ENCODE peak calls at places on chromosomes 13 and 19, in five cellular contexts. B is fibroblast of lung, W is PC-3, L is H9, H is IMR-90. C is an unnamed sample.

GRCh38 chr19:19554074-19555023 is 16.3 kb downstream of the CILP2 start:
- DNase-seq in B (peak; percentile 35), W (peak; percentile 55), L (peak; percentile 82), H (peak; percentile 21), C (peak; percentile 53)

GRCh38 chr13:111912453-111912866 is 154.5 kb upstream of the SOX1 start:
- DNase-seq in B (no peak), W (no peak), L (peak; percentile 13), H (no peak), C (no peak)

GRCh38 chr19:43697295-43697694 is 18.6 kb upstream of the IRGC start:
- DNase-seq in B (no peak), W (no peak), L (no peak), H (no peak), C (no peak)

GRCh38 chr13:26052136-26052736 is 420 bp upstream of the SHISA2 start:
- DNase-seq in B (no peak), W (no peak), L (no peak), H (no peak), C (no peak)

GRCh38 chr13:99028890-99029289 is 51.0 kb upstream of the DOCK9 start:
- DNase-seq in B (no peak), W (no peak), L (peak; percentile 74), H (no peak), C (no peak)

GRCh38 chr13:46160474-46161066 is 21.4 kb downstream of the LCP1 start:
- DNase-seq in B (peak; percentile 72), W (peak; percentile 57), L (no peak), H (peak; percentile 54), C (peak; percentile 70)

GRCh38 chr13:111177081-111177711 is 62.1 kb downstream of the ARHGEF7 start:
- DNase-seq in B (peak; percentile 48), W (no peak), L (no peak), H (peak; percentile 68), C (no peak)

GRCh38 chr19:45179063-45179847 is 671 bp downstream of the BLOC1S3 start:
- DNase-seq in B (no peak), W (peak; percentile 30), L (no peak), H (peak; percentile 17), C (peak; percentile 81)

GRCh38 chr13:36163303-36163702 is 32.1 kb upstream of the DCLK1 start:
- DNase-seq in B (no peak), W (no peak), L (no peak), H (no peak), C (no peak)

GRCh38 chr19:5844456-5845433 is 5.2 kb upstream of the FUT6 start:
- DNase-seq in B (no peak), W (no peak), L (no peak), H (no peak), C (no peak)

GRCh38 chr13:114134111-114134943 is 1.9 kb upstream of the RASA3 start:
- DNase-seq in B (no peak), W (no peak), L (no peak), H (no peak), C (no peak)

GRCh38 chr19:44777715-44778347 is at the start of gene CBLC:
- DNase-seq in B (no peak), W (peak; percentile 88), L (peak; percentile 97), H (no peak), C (peak; percentile 93)

GRCh38 chr13:110195547-110196485 is 111.1 kb downstream of the COL4A1 start:
- DNase-seq in B (peak; percentile 3), W (no peak), L (no peak), H (peak; percentile 40), C (no peak)

GRCh38 chr13:20609145-20609544 is 42.2 kb downstream of the IFT88 start:
- DNase-seq in B (peak; percentile 87), W (peak; percentile 70), L (no peak), H (peak; percentile 94), C (no peak)

GRCh38 chr19:5696196-5697021 is 6.3 kb downstream of the RPL36 start:
- DNase-seq in B (no peak), W (no peak), L (peak; percentile 27), H (no peak), C (no peak)

GRCh38 chr19:18253716-18254115 is 20.5 kb downstream of the IQCN start:
- DNase-seq in B (no peak), W (peak; percentile 64), L (no peak), H (no peak), C (no peak)

GRCh38 chr13:102968572-102969228 is 97.5 kb downstream of the SLC10A2 start:
- DNase-seq in B (no peak), W (no peak), L (no peak), H (no peak), C (peak; percentile 62)

GRCh38 chr13:106621833-106622232 is 53.9 kb upstream of the ARGLU1 start:
- DNase-seq in B (no peak), W (no peak), L (no peak), H (no peak), C (no peak)

GRCh38 chr13:76992548-76993001 is 694 bp downstream of the CLN5 start:
- DNase-seq in B (peak; percentile 32), W (peak; percentile 14), L (no peak), H (peak; percentile 23), C (peak; percentile 62)

GRCh38 chr13:111114362-111115050 is 604 bp upstream of the ARHGEF7 start:
- DNase-seq in B (peak; percentile 36), W (no peak), L (peak; percentile 50), H (peak; percentile 43), C (peak; percentile 64)

DNA sequence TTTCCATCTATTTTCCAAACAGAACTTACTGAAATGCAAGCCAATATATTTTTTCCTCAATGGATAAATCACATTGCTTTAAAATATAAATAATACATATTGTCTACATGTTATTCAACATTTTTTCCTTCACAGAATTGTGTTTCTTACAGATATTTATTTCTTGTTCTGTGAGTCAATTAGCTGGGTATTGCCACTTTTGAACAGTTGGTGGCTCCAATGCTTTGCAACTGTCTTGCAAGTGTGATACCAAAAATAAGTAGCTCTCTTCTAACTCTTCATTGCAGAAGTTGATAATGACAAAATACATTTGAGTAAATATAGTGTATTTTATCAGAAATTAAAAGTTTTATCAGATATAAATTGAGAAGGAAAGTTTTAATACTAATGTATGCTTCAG is 17.1 kb upstream of the GPC5 start:
- DNase-seq in B (peak; percentile 69), W (peak; percentile 26), L (no peak), H (peak; percentile 28), C (peak; percentile 23)
- TF ChIP-seq CTCF in B (peak; percentile 4), W (peak; percentile 48), L (peak; percentile 56), H (peak; percentile 32), C (peak; percentile 54)

DNA sequence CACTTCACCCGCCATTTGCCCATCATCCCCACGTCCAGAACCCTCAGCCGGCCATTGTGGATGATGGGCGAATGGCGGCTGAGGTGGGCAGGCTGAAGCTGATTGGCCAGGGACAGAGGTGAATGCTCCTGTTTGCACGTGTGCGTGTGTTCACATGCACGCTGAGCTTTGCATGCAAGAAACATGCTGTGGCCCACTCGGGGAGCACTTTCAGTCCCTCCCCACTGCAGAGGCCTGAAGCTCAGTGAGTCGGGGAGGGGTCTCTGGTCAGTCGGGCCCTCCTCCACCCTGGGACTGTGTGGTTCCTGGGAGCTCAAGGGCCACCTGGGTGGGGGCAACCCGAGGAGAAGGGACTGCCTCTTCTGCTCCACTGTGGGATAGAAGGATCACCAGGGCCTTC is 24.9 kb downstream of the CEBPA start:
- DNase-seq in B (no peak), W (no peak), L (no peak), H (no peak), C (no peak)
- H3K4me2 ChIP-seq in B (no peak overlapping the region), W (no peak overlapping the region), L (no peak overlapping the region), H (no peak overlapping the region), C (no peak overlapping the region)

GRCh38 chr19:38795549-38795948 is 6.5 kb downstream of the LGALS7B start:
- DNase-seq in B (no peak), W (no peak), L (no peak), H (no peak), C (no peak)

GRCh38 chr19:38793671-38794070 is 4.7 kb downstream of the LGALS7B start:
- DNase-seq in B (no peak), W (no peak), L (no peak), H (no peak), C (no peak)

GRCh38 chr19:38796154-38796553 is 7.2 kb downstream of the LGALS7B start:
- DNase-seq in B (no peak), W (no peak), L (no peak), H (no peak), C (no peak)

GRCh38 chr19:38792250-38793111 is 3.5 kb downstream of the LGALS7B start:
- DNase-seq in B (peak; percentile 14), W (no peak), L (peak; percentile 77), H (no peak), C (no peak)

DNA sequence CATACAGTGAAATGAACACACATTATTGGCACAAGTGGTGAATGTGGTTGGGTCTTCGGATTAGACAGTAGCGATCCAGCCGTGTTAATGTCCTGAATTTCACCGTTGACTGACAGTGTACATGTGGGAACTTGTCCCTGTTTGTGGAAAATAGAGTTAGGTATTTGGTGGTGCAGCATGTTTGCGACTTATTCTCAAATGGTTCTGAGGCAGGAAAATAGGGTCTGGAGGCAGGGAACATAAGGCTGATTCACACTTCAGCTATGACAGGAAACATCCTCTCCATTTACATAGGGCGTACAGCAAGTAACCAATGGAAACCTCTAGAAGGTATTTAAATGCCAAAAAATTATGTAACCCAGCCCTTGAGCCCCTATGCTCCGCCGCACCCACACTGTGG is 4.2 kb downstream of the LGALS7B start:
- DNase-seq in B (peak; percentile 50), W (peak; percentile 12), L (no peak), H (peak; percentile 60), C (no peak)
- H2AFZ ChIP-seq in B (no peak overlapping the region), W (no peak overlapping the region), L (no peak overlapping the region), H (peak overlapping the region; percentile 84), C (no peak overlapping the region)

GRCh38 chr19:10260141-10260584 is 8.1 kb downstream of the MRPL4 start:
- DNase-seq in B (no peak), W (peak; percentile 56), L (no peak), H (no peak), C (peak; percentile 56)

GRCh38 chr19:10256551-10256950 is 4.5 kb downstream of the MRPL4 start:
- DNase-seq in B (no peak), W (no peak), L (no peak), H (no peak), C (no peak)

GRCh38 chr19:10258080-10258710 is 6.2 kb downstream of the MRPL4 start:
- DNase-seq in B (no peak), W (no peak), L (no peak), H (no peak), C (no peak)

GRCh38 chr19:10256970-10257615 is 5.1 kb downstream of the MRPL4 start:
- DNase-seq in B (no peak), W (no peak), L (no peak), H (no peak), C (no peak)

GRCh38 chr19:10259162-10259905 is 7.3 kb downstream of the MRPL4 start:
- DNase-seq in B (peak; percentile 80), W (peak; percentile 89), L (peak; percentile 93), H (peak; percentile 85), C (peak; percentile 95)
- TF ChIP-seq CTCF in B (peak; percentile 77), W (peak; percentile 88), L (peak; percentile 77), H (peak; percentile 79), C (peak; percentile 78)

C was measured in hepatocyte.